ENCODE peak calls at places on chromosomes 6 and 20, in five cellular contexts. G is progenitor cell of endocrine pancreas, U is fibroblast of lung, W is esophagus squamous epithelium, M is lung. S is an unnamed sample.

GRCh38 chr6:139230421-139230840 is 61.4 kb downstream of the TXLNB start:
- DNase-seq in G (no peak), U (peak), W (no peak), M (no peak), S (no peak)

GRCh38 chr6:12637960-12638641 is 78.5 kb upstream of the PHACTR1 start:
- DNase-seq in G (peak), U (peak), W (no peak), M (peak), S (peak)

GRCh38 chr20:61434361-61434781 is 182.3 kb downstream of the CDH4 start:
- DNase-seq in G (no peak), U (peak), W (no peak), M (no peak), S (no peak)

GRCh38 chr6:115271434-115271833 is 789.3 kb downstream of the FRK start:
- DNase-seq in G (no peak), U (no peak), W (no peak), M (no peak), S (no peak)

GRCh38 chr6:26211963-26212362 is 124.7 kb downstream of the HFE start:
- DNase-seq in G (no peak), U (no peak), W (no peak), M (no peak), S (no peak)

GRCh38 chr6:31822038-31822821 is 5.3 kb upstream of the HSPA1B start:
- DNase-seq in G (no peak), U (peak), W (peak), M (peak), S (peak)

GRCh38 chr6:90892271-90892670 is 305.4 kb upstream of the MAP3K7 start:
- DNase-seq in G (no peak), U (no peak), W (no peak), M (no peak), S (no peak)

GRCh38 chr20:48384147-48384818 is 443.5 kb downstream of the PREX1 start:
- DNase-seq in G (no peak), U (no peak), W (no peak), M (no peak), S (no peak)

GRCh38 chr6:15608406-15608805 is 54.4 kb downstream of the DTNBP1 start:
- DNase-seq in G (no peak), U (peak), W (no peak), M (no peak), S (no peak)

GRCh38 chr6:53128842-53129241 is 19.8 kb downstream of the GCM1 start:
- DNase-seq in G (no peak), U (peak), W (no peak), M (no peak), S (no peak)

GRCh38 chr20:603116-603640 is 6.9 kb downstream of the TCF15 start:
- DNase-seq in G (no peak), U (no peak), W (no peak), M (no peak), S (no peak)

GRCh38 chr20:13626724-13627123 is 12.0 kb downstream of the TASP1 start:
- DNase-seq in G (no peak), U (no peak), W (no peak), M (no peak), S (no peak)

GRCh38 chr6:41784581-41785171 is 2.8 kb upstream of the TOMM6 start:
- DNase-seq in G (no peak), U (no peak), W (no peak), M (no peak), S (no peak)

GRCh38 chr6:111658445-111659154 is 52.9 kb upstream of the TRAF3IP2 start:
- DNase-seq in G (no peak), U (peak), W (no peak), M (no peak), S (no peak)

GRCh38 chr6:146041282-146041681 is 12.4 kb downstream of the GRM1 start:
- DNase-seq in G (no peak), U (peak), W (no peak), M (no peak), S (no peak)

GRCh38 chr6:109527989-109528388 is 45.0 kb upstream of the ZBTB24 start:
- DNase-seq in G (no peak), U (peak), W (no peak), M (no peak), S (no peak)

GRCh38 chr6:88982720-88983119 is 19.3 kb upstream of the RNGTT start:
- DNase-seq in G (no peak), U (peak), W (no peak), M (no peak), S (peak)

GRCh38 chr6:168319279-168320051 is at the start of gene DACT2:
- DNase-seq in G (peak), U (no peak), W (no peak), M (no peak), S (no peak)

GRCh38 chr20:35320396-35321126 is 28.3 kb upstream of the FAM83C start:
- DNase-seq in G (no peak), U (peak), W (no peak), M (no peak), S (no peak)

GRCh38 chr6:8225113-8225512 is 122.8 kb upstream of the EEF1E1 start:
- DNase-seq in G (no peak), U (no peak), W (no peak), M (no peak), S (no peak)

GRCh38 chr6:74720923-74721322 is 484.9 kb downstream of the COL12A1 start:
- DNase-seq in G (no peak), U (no peak), W (no peak), M (no peak), S (no peak)

GRCh38 chr20:63740501-63741353 is 1.2 kb downstream of the SLC2A4RG start:
- DNase-seq in G (peak), U (peak), W (no peak), M (peak), S (peak)
- TF ChIP-seq CTCF in G (peak), U (no peak), W (peak), M (no peak), S (peak)

DNA sequence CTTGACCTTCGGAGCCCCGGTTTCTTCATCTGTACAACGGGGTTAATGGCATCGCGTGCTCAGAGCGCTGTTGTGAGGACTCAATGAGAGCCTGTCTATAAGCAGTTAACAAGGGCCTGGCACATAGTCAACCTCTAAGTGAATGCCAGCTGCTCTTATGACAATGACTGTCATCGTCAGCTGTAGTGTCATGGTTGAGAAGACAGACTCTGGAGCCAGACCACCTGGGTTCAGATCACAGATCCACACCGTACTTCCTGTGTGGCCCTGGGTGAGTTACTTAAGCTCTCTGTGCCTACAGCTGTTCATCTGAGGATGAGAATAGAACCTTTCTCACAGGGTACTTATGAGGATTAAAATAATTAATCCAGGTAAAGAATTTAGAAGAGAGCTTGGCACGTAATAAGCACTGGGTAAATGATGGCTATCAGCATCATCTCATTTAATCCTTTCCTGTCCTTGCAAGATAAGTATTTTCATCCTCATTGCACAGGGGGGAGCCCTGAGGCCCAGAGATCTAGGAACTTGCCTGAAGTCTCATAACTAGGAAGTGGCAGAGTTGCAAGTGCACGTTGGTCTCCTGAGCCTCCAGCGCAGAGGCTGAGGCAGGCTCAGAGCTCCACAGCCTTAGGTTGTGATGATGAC is 105.3 kb downstream of the EYA2 start:
- DNase-seq in G (no peak), U (no peak), W (no peak), M (no peak), S (no peak)
- TF ChIP-seq CTCF in G (no peak), U (no peak), W (no peak), M (no peak), S (no peak)

GRCh38 chr20:22531756-22532155 is 52.6 kb downstream of the FOXA2 start:
- DNase-seq in G (no peak), U (no peak), W (no peak), M (no peak), S (no peak)
- TF ChIP-seq CTCF in G (no peak), U (no peak), W (no peak), M (no peak), S (no peak)

GRCh38 chr6:157898169-157898568 is 75.1 kb downstream of the SNX9 start:
- DNase-seq in G (no peak), U (no peak), W (no peak), M (no peak), S (no peak)
- TF ChIP-seq CTCF in G (peak), U (no peak), W (no peak), M (no peak), S (no peak)

GRCh38 chr6:24910331-24910849 is 25.4 kb downstream of the RIPOR2 start:
- DNase-seq in G (no peak), U (peak), W (no peak), M (no peak), S (no peak)
- TF ChIP-seq CTCF in G (peak), U (peak), W (no peak), M (no peak), S (peak)